ENCODE peak calls at places on chromosomes 11 and 22, in six cellular contexts. N is activated T-cell treated with anti-CD3 and anti-CD28 coated beads, Interleukin-2, amount 50 U/mL, for 1 hour; F is nucleus accumbens; S is KBM-7; C is neural progenitor cell; I is activated naive CD8-positive, alpha-beta T cell treated with anti-CD3 and anti-CD28 coated beads, Interleukin-2, amount 50 U/mL, for 16 hours. Q is an unnamed sample.

GRCh38 chr22:21907638-21908522 is 40.4 kb upstream of the MAPK1 start:
- DNase-seq in S (no peak), F (no peak), I (no peak), N (no peak), C (no peak), Q (no peak)

GRCh38 chr11:121452609-121453150 is at the start of gene SORL1-AS1:
- DNase-seq in I (peak), N (no peak), S (no peak), F (no peak), C (peak), Q (no peak)

GRCh38 chr22:44671742-44672141 is 30.3 kb upstream of the PRR5 start:
- DNase-seq in N (no peak), S (no peak), I (no peak), F (no peak), C (no peak), Q (no peak)

GRCh38 chr11:69533296-69534165 is 52.1 kb downstream of the LINC01488 start:
- DNase-seq in F (no peak), I (no peak), N (no peak), C (no peak), S (no peak), Q (no peak)

GRCh38 chr11:3137486-3138177 is 27.5 kb downstream of the OSBPL5 start:
- DNase-seq in F (no peak), N (no peak), C (no peak), S (no peak), I (no peak), Q (no peak)

GRCh38 chr22:46744581-46744980 is 6.5 kb upstream of the CERK start:
- DNase-seq in C (no peak), N (no peak), I (no peak), S (no peak), F (no peak), Q (no peak)

GRCh38 chr22:35915477-35916013 is 113.1 kb downstream of the RBFOX2 start:
- DNase-seq in C (peak), I (no peak), F (no peak), S (no peak), N (no peak), Q (no peak)

GRCh38 chr11:74138021-74138420 is 32.8 kb downstream of the C2CD3 start:
- DNase-seq in N (no peak), F (no peak), C (no peak), I (no peak), S (no peak), Q (no peak)

GRCh38 chr11:134950692-134951304 is 538.8 kb upstream of the B3GAT1 start:
- DNase-seq in F (no peak), C (peak), N (no peak), S (no peak), I (no peak), Q (no peak)

GRCh38 chr11:46338636-46338987 is 8.7 kb upstream of the DGKZ start:
- DNase-seq in C (no peak), N (no peak), F (no peak), I (no peak), S (no peak), Q (no peak)